ENCODE peak calls at places on chromosomes 1 and 21, in four cellular contexts. S is K562, E is HepG2, W is HCT116. Q is an unnamed sample.

GRCh38 chr21:28798798-28799197 is 193.9 kb downstream of the LTN1 start:
- DNase-seq in E (no peak), S (no peak), W (no peak), Q (no peak)

GRCh38 chr1:162689745-162690671 is 57.7 kb downstream of the DDR2 start:
- DNase-seq in E (no peak), W (no peak), S (no peak), Q (no peak)

GRCh38 chr1:39969048-39969447 is 14.1 kb downstream of the MFSD2A start:
- DNase-seq in S (no peak), W (no peak), E (no peak), Q (no peak)

GRCh38 chr1:193221641-193222040 is 35.2 kb upstream of the B3GALT2 start:
- DNase-seq in E (no peak), S (no peak), W (no peak), Q (no peak)

GRCh38 chr1:173009597-173009996 is 41.1 kb downstream of the TNFSF18 start:
- DNase-seq in W (no peak), S (no peak), E (no peak), Q (no peak)

GRCh38 chr1:170959385-170959784 is 24.1 kb downstream of the MROH9 start:
- DNase-seq in S (no peak), E (no peak), W (no peak), Q (no peak)

GRCh38 chr1:26360807-26361604 is 7.1 kb upstream of the CRYBG2 start:
- DNase-seq in W (no peak), S (no peak), E (no peak), Q (no peak)

GRCh38 chr1:105072850-105073249 is 1323.2 kb downstream of the AMY1C start:
- DNase-seq in E (no peak), S (peak), W (no peak), Q (no peak)

GRCh38 chr1:110875216-110875731 is 2.3 kb downstream of the CD53 start:
- DNase-seq in E (no peak), S (peak), W (no peak), Q (no peak)

GRCh38 chr1:38744452-38745350 is 114.9 kb downstream of the RRAGC start:
- DNase-seq in S (peak), W (no peak), E (no peak), Q (no peak)

GRCh38 chr1:65949933-65950332 is 157.2 kb downstream of the PDE4B start:
- DNase-seq in S (no peak), E (no peak), W (no peak), Q (no peak)

GRCh38 chr1:156073740-156074139 is 8.5 kb downstream of the MEX3A start:
- DNase-seq in W (no peak), S (no peak), E (no peak), Q (peak)

GRCh38 chr1:46221749-46222148 is 18.6 kb downstream of the LURAP1 start:
- DNase-seq in W (no peak), S (no peak), E (peak), Q (peak)

GRCh38 chr1:32431736-32432400 is 33.0 kb upstream of the ZBTB8B start:
- DNase-seq in W (no peak), E (no peak), S (no peak), Q (no peak)

GRCh38 chr1:219541946-219542345 is 71.0 kb downstream of the ZC3H11B start:
- DNase-seq in W (no peak), S (no peak), E (no peak), Q (no peak)

GRCh38 chr1:205456868-205457724 is 1.3 kb upstream of the BLACAT1 start:
- DNase-seq in S (no peak), W (no peak), E (no peak), Q (peak)

DNA sequence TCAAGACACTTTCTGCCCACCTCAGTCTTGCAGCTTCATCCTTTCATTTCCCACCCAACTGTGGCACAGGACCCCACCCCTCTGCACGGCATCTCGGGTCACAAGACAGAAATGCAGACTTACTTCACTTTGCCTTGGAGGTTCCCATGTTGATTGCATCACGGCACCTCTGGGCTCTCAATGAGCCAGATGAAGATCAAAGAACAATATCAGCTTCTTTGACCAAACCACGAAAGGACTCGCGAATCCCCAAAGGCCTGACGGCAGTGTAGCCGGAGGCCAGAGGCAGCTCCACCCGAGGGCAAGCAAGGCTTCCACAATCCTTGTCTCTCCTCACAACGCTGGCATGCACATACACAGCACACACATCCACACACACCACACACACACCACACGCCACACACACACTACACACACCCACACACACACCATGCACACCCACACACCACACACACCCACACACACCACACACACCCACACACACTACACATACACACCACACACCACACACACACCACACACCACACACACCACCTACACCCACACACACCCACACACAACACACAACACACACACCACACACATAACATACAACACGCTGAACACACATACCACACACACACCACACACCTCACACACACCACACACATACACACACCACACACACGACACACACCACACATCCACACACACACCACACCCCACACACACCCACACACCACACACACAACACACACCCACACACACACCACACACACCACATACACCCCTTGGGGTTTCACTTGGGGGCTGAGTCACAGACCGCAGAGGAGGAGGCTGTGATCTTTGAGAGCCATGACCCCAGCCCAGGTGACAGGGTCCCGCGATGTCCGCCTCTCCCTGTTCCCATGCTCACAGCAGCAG is 35.8 kb downstream of the UBASH3A start:
- DNase-seq in W (no peak), E (no peak), S (no peak), Q (no peak)
- TF ChIP-seq YY1 in W (no peak), E (no peak), S (no peak), Q (no peak)

GRCh38 chr1:53554592-53555305 is 95.5 kb downstream of the DMRTB1 start:
- DNase-seq in S (no peak), E (no peak), W (no peak), Q (no peak)
- TF ChIP-seq YY1 in S (no peak), E (no peak), W (no peak), Q (no peak)

GRCh38 chr1:6028042-6028895 is 17.4 kb upstream of the KCNAB2 start:
- DNase-seq in S (no peak), W (no peak), E (no peak), Q (no peak)

GRCh38 chr1:6024376-6024775 is 21.3 kb upstream of the KCNAB2 start:
- DNase-seq in S (no peak), E (no peak), W (no peak), Q (no peak)

GRCh38 chr1:6027591-6027990 is 18.1 kb upstream of the KCNAB2 start:
- DNase-seq in W (no peak), E (no peak), S (no peak), Q (no peak)

GRCh38 chr1:6025269-6026094 is 20.2 kb upstream of the KCNAB2 start:
- DNase-seq in S (no peak), W (no peak), E (no peak), Q (no peak)

GRCh38 chr1:6026095-6026809 is 19.4 kb upstream of the KCNAB2 start:
- DNase-seq in S (no peak), E (peak), W (peak), Q (no peak)
- TF ChIP-seq YY1 in S (no peak), E (no peak), W (no peak), Q (no peak)

DNA sequence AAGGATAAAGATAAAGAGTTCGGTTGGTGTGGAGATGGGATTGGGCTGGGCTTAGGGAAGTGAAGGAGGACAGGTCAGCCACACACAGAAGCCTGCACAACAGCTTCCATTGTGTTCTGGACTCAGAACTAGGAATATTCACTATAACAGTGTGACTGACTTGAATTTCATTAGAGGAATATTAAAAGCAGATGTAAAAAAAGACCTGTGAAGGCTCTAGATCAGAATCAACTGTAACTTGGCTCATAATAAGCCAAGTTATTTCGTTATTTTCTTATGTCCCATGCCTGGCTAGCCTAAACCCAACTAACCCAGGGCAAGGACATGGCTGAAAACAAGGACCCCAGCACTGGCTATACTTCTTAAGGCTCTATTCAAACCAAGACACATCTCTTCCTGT is 56.6 kb upstream of the GPR88 start:
- DNase-seq in S (no peak), E (no peak), W (no peak), Q (no peak)
- TF ChIP-seq YY1 in S (no peak), E (no peak), W (no peak), Q (no peak)

GRCh38 chr1:70820995-70821394 is 226.6 kb downstream of the PTGER3 start:
- DNase-seq in E (no peak), S (no peak), W (no peak), Q (no peak)

GRCh38 chr1:70828177-70828576 is 219.4 kb downstream of the PTGER3 start:
- DNase-seq in W (no peak), S (no peak), E (no peak), Q (no peak)

GRCh38 chr1:70827030-70827429 is 220.6 kb downstream of the PTGER3 start:
- DNase-seq in S (no peak), E (no peak), W (no peak), Q (no peak)

GRCh38 chr1:70826428-70826827 is 221.2 kb downstream of the PTGER3 start:
- DNase-seq in S (no peak), E (no peak), W (no peak), Q (no peak)
- TF ChIP-seq YY1 in S (no peak), E (no peak), W (no peak), Q (no peak)

Q was measured in NT2/D1.